ENCODE peak calls at places on chromosomes 1 and 21, in ten cellular contexts. Z is left lung, V is colonic mucosa, H is choroid plexus epithelial cell, J is AG04449, P is fibroblast of lung, X is astrocyte of the cerebellum, M is heart left ventricle, R is stomach, F is AG04450. C is an unnamed sample.
A peak's percentile ranks its signal among the peaks of the same experiment; 100 is the strongest.

GRCh38 chr1:103525114-103525606 is 339 bp upstream of the RNPC3 start:
- DNase-seq in Z (no peak), V (no peak), H (peak; percentile 69), J (no peak), P (peak; percentile 54), X (peak; percentile 6), M (no peak), R (no peak), F (no peak), C (peak; percentile 81)

GRCh38 chr1:231200417-231201031 is 38.7 kb downstream of the TRIM67 start:
- DNase-seq in Z (no peak), V (no peak), H (peak; percentile 41), J (no peak), P (peak; percentile 27), X (no peak), M (no peak), R (no peak), F (no peak), C (peak; percentile 24)

GRCh38 chr21:36122977-36123376 is 11.9 kb upstream of the CBR3 start:
- DNase-seq in Z (no peak), V (no peak), H (peak; percentile 29), J (no peak), P (no peak), X (no peak), M (no peak), R (no peak), F (no peak), C (peak; percentile 7)

GRCh38 chr1:12153181-12153785 is 13.5 kb upstream of the TNFRSF1B start:
- DNase-seq in Z (peak; percentile 88), V (peak; percentile 61), H (peak; percentile 74), J (peak; percentile 52), P (peak; percentile 81), X (no peak), M (peak; percentile 76), R (peak; percentile 53), F (peak; percentile 27), C (peak; percentile 78)

GRCh38 chr1:222462598-222462997 is 85.3 kb downstream of the HHIPL2 start:
- DNase-seq in Z (no peak), V (no peak), H (no peak), J (no peak), P (no peak), X (no peak), M (no peak), R (no peak), F (no peak), C (no peak)

GRCh38 chr1:181647314-181648035 is 164.2 kb downstream of the CACNA1E start:
- DNase-seq in Z (no peak), V (peak; percentile 88), H (no peak), J (no peak), P (no peak), X (no peak), M (no peak), R (peak; percentile 61), F (no peak), C (no peak)

GRCh38 chr1:242002528-242002927 is 3.6 kb upstream of the MAP1LC3C start:
- DNase-seq in Z (no peak), V (no peak), H (no peak), J (no peak), P (no peak), X (no peak), M (no peak), R (no peak), F (no peak), C (peak; percentile 36)

GRCh38 chr1:239708622-239709021 is 322.3 kb downstream of the CHRM3 start:
- DNase-seq in Z (no peak), V (no peak), H (no peak), J (no peak), P (no peak), X (no peak), M (no peak), R (no peak), F (no peak), C (no peak)

GRCh38 chr21:30240661-30241060 is 24.8 kb upstream of the CLDN8 start:
- DNase-seq in Z (no peak), V (no peak), H (no peak), J (no peak), P (no peak), X (no peak), M (no peak), R (no peak), F (no peak), C (no peak)

GRCh38 chr1:223714421-223714724 is 2.0 kb downstream of the CAPN2 start:
- DNase-seq in Z (no peak), V (no peak), H (no peak), J (no peak), P (no peak), X (no peak), M (no peak), R (no peak), F (no peak), C (no peak)

GRCh38 chr1:223713546-223714420 is 1.4 kb downstream of the CAPN2 start:
- DNase-seq in Z (no peak), V (peak; percentile 70), H (no peak), J (no peak), P (no peak), X (no peak), M (no peak), R (no peak), F (no peak), C (no peak)

GRCh38 chr1:223715710-223716103 is 3.4 kb downstream of the CAPN2 start:
- DNase-seq in Z (no peak), V (no peak), H (no peak), J (no peak), P (no peak), X (no peak), M (no peak), R (no peak), F (no peak), C (peak; percentile 67)

GRCh38 chr1:223716302-223716862 is 4.0 kb downstream of the CAPN2 start:
- DNase-seq in Z (no peak), V (no peak), H (no peak), J (no peak), P (no peak), X (no peak), M (no peak), R (no peak), F (no peak), C (peak; percentile 74)

DNA sequence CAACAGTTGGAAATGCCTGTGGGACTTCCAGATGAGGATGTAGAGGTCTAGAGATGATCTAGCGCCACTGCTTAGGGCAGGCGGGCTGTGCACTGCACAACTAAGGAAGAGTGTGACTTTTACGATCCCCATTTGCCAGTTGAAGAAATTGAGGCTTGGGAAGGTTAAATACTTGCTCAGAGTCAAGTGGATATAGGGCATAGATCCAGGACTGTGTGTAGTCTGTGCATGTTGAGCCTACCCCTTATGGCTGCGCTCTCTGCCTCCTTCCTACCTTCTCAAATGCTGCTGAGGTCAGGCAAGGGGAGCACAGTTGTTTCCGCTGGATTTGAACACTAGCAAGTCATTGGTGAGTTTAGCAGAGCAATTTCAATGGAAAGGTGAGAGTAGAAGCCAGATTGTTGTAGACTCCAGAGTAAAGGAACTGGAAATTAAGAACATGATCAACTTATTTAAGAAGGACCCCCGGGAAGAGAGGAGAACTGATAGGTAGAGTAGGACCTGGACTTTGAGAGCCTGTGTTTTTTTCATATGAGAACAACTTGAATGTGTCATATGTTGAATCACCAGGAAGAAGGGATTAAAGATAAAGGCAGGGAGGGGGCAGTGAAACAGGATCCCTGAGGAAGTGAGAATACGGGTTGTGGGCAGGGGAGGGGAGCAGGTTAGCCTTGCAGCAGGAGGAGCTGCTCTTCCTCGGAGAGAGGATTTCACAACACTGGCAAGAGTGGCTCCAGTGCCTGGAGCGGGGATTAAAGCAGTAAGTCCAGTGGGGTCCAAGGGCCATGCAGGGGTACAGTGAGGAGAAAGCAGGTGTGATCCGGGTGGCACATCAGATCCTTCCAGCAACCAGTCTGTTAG is 2.7 kb downstream of the CAPN2 start:
- DNase-seq in Z (no peak), V (peak; percentile 57), H (peak; percentile 78), J (no peak), P (peak; percentile 91), X (no peak), M (no peak), R (no peak), F (no peak), C (peak; percentile 97)
- TF ChIP-seq CTCF in Z (no peak), V (no peak), H (no peak), J (peak; percentile 3), P (no peak), X (no peak), M (no peak), R (no peak), F (no peak), C (no peak)

DNA sequence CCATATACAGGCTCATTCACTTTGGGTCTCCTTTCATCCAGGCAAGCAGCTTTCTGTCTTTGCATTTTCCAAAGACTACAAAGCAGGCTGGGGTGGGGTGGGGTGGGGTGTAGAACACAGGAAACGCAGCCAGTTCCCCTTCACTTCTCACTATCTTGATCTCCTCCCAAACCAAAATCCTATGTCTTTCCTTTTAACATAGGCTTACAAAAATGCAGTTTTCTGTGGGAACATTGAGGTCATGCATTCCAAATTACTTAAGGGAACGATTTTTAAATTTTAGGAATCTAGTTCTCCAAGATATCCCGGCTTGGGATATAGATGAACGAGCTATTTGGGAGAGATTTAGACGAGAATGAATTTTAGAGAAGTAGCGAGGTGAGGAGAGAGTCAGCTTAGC is 948 bp upstream of the STX12 start:
- DNase-seq in Z (no peak), V (no peak), H (no peak), J (no peak), P (peak; percentile 7), X (no peak), M (no peak), R (no peak), F (no peak), C (peak; percentile 12)
- H3K4me3 ChIP-seq in Z (peak overlapping the region; percentile 97), V (no peak overlapping the region), H (peak overlapping the region; percentile 97), J (peak overlapping the region; percentile 47), P (peak overlapping the region; percentile 91), X (no peak overlapping the region), M (peak overlapping the region; percentile 96), R (peak overlapping the region; percentile 69), F (peak overlapping the region; percentile 56), C (peak overlapping the region; percentile 97)

GRCh38 chr1:20057886-20058420 is 12.0 kb upstream of the PLA2G5 start:
- DNase-seq in Z (no peak), V (no peak), H (peak; percentile 9), J (no peak), P (no peak), X (no peak), M (no peak), R (no peak), F (no peak), C (no peak)
- TF ChIP-seq CTCF in Z (no peak), V (no peak), H (no peak), J (no peak), P (no peak), X (no peak), M (no peak), R (no peak), F (no peak), C (no peak)

GRCh38 chr1:24150228-24151174 is 7.6 kb upstream of the IL22RA1 start:
- DNase-seq in Z (peak; percentile 97), V (peak; percentile 99), H (peak; percentile 83), J (no peak), P (peak; percentile 75), X (peak; percentile 45), M (peak; percentile 87), R (peak; percentile 95), F (peak; percentile 21), C (peak; percentile 78)
- H3K4me3 ChIP-seq in Z (no peak overlapping the region), V (no peak overlapping the region), H (peak overlapping the region; percentile 18), J (no peak overlapping the region), P (no peak overlapping the region), X (no peak overlapping the region), M (peak overlapping the region; percentile 32), R (peak overlapping the region; percentile 19), F (peak overlapping the region; percentile 18), C (peak overlapping the region; percentile 23)

C was measured in fibroblast of villous mesenchyme.